ENCODE peak calls at places on chromosome 13, in ten cellular contexts. One of them, this sample, is unnamed.

GRCh38 chr13:112702983-112703379 is 13.1 kb downstream of the ATP11A start:
- DNase-seq in activated CD4-positive, alpha-beta T cell treated with anti-CD3 and anti-CD28 coated beads for 48 hours: no peak
- DNase-seq in foreskin melanocyte: no peak
- DNase-seq in activated naive CD8-positive, alpha-beta T cell treated with anti-CD3 and anti-CD28 coated beads for 36 hours: no peak
- DNase-seq in T-helper 22 cell: no peak
- DNase-seq in activated T-helper 1 cell treated with anti-CD3 and anti-CD28 coated beads, Interleukin-2, amount 50 U/mL, for 16 hours: no peak
- DNase-seq in GOT3: no peak
- DNase-seq in stimulated activated CD4-positive, alpha-beta T cell treated with anti-CD3 and anti-CD28 coated beads, Interleukin-12 subunit alpha, Interleukin-12 subunit beta, amount 100 ng/mL, for 4 hours: no peak
- DNase-seq in left cardiac atrium: no peak
- DNase-seq in cerebellar nuclear complex: no peak
- DNase-seq in this sample: no peak

GRCh38 chr13:99403458-99403971 is 96.3 kb upstream of the GPR183 start:
- DNase-seq in activated CD4-positive, alpha-beta T cell treated with anti-CD3 and anti-CD28 coated beads for 48 hours: no peak
- DNase-seq in foreskin melanocyte: no peak
- DNase-seq in activated naive CD8-positive, alpha-beta T cell treated with anti-CD3 and anti-CD28 coated beads for 36 hours: no peak
- DNase-seq in T-helper 22 cell: no peak
- DNase-seq in activated T-helper 1 cell treated with anti-CD3 and anti-CD28 coated beads, Interleukin-2, amount 50 U/mL, for 16 hours: no peak
- DNase-seq in GOT3: no peak
- DNase-seq in stimulated activated CD4-positive, alpha-beta T cell treated with anti-CD3 and anti-CD28 coated beads, Interleukin-12 subunit alpha, Interleukin-12 subunit beta, amount 100 ng/mL, for 4 hours: no peak
- DNase-seq in left cardiac atrium: no peak
- DNase-seq in cerebellar nuclear complex: no peak
- DNase-seq in this sample: peak; percentile 57

GRCh38 chr13:45102136-45102802 is 18.0 kb upstream of the GTF2F2 start:
- DNase-seq in activated CD4-positive, alpha-beta T cell treated with anti-CD3 and anti-CD28 coated beads for 48 hours: no peak
- DNase-seq in foreskin melanocyte: peak; percentile 89
- DNase-seq in activated naive CD8-positive, alpha-beta T cell treated with anti-CD3 and anti-CD28 coated beads for 36 hours: no peak
- DNase-seq in T-helper 22 cell: no peak
- DNase-seq in activated T-helper 1 cell treated with anti-CD3 and anti-CD28 coated beads, Interleukin-2, amount 50 U/mL, for 16 hours: no peak
- DNase-seq in GOT3: no peak
- DNase-seq in stimulated activated CD4-positive, alpha-beta T cell treated with anti-CD3 and anti-CD28 coated beads, Interleukin-12 subunit alpha, Interleukin-12 subunit beta, amount 100 ng/mL, for 4 hours: no peak
- DNase-seq in left cardiac atrium: no peak
- DNase-seq in cerebellar nuclear complex: no peak
- DNase-seq in this sample: no peak

GRCh38 chr13:31067416-31068118 is 94.1 kb downstream of the HSPH1 start:
- DNase-seq in activated CD4-positive, alpha-beta T cell treated with anti-CD3 and anti-CD28 coated beads for 48 hours: no peak
- DNase-seq in foreskin melanocyte: no peak
- DNase-seq in activated naive CD8-positive, alpha-beta T cell treated with anti-CD3 and anti-CD28 coated beads for 36 hours: no peak
- DNase-seq in T-helper 22 cell: no peak
- DNase-seq in activated T-helper 1 cell treated with anti-CD3 and anti-CD28 coated beads, Interleukin-2, amount 50 U/mL, for 16 hours: no peak
- DNase-seq in GOT3: no peak
- DNase-seq in stimulated activated CD4-positive, alpha-beta T cell treated with anti-CD3 and anti-CD28 coated beads, Interleukin-12 subunit alpha, Interleukin-12 subunit beta, amount 100 ng/mL, for 4 hours: no peak
- DNase-seq in left cardiac atrium: no peak
- DNase-seq in cerebellar nuclear complex: no peak
- DNase-seq in this sample: peak; percentile 21

GRCh38 chr13:113903361-113903760 is 39.5 kb upstream of the GAS6 start:
- DNase-seq in activated CD4-positive, alpha-beta T cell treated with anti-CD3 and anti-CD28 coated beads for 48 hours: no peak
- DNase-seq in foreskin melanocyte: no peak
- DNase-seq in activated naive CD8-positive, alpha-beta T cell treated with anti-CD3 and anti-CD28 coated beads for 36 hours: no peak
- DNase-seq in T-helper 22 cell: no peak
- DNase-seq in activated T-helper 1 cell treated with anti-CD3 and anti-CD28 coated beads, Interleukin-2, amount 50 U/mL, for 16 hours: no peak
- DNase-seq in GOT3: no peak
- DNase-seq in stimulated activated CD4-positive, alpha-beta T cell treated with anti-CD3 and anti-CD28 coated beads, Interleukin-12 subunit alpha, Interleukin-12 subunit beta, amount 100 ng/mL, for 4 hours: no peak
- DNase-seq in left cardiac atrium: no peak
- DNase-seq in cerebellar nuclear complex: no peak
- DNase-seq in this sample: no peak

GRCh38 chr13:52003551-52003950 is 7.7 kb downstream of the ATP7B start:
- DNase-seq in activated CD4-positive, alpha-beta T cell treated with anti-CD3 and anti-CD28 coated beads for 48 hours: no peak
- DNase-seq in foreskin melanocyte: no peak
- DNase-seq in activated naive CD8-positive, alpha-beta T cell treated with anti-CD3 and anti-CD28 coated beads for 36 hours: no peak
- DNase-seq in T-helper 22 cell: no peak
- DNase-seq in activated T-helper 1 cell treated with anti-CD3 and anti-CD28 coated beads, Interleukin-2, amount 50 U/mL, for 16 hours: no peak
- DNase-seq in GOT3: no peak
- DNase-seq in stimulated activated CD4-positive, alpha-beta T cell treated with anti-CD3 and anti-CD28 coated beads, Interleukin-12 subunit alpha, Interleukin-12 subunit beta, amount 100 ng/mL, for 4 hours: no peak
- DNase-seq in left cardiac atrium: no peak
- DNase-seq in cerebellar nuclear complex: peak; percentile 3
- DNase-seq in this sample: no peak

GRCh38 chr13:45255253-45255987 is 54.6 kb upstream of the KCTD4 start:
- DNase-seq in activated CD4-positive, alpha-beta T cell treated with anti-CD3 and anti-CD28 coated beads for 48 hours: no peak
- DNase-seq in foreskin melanocyte: no peak
- DNase-seq in activated naive CD8-positive, alpha-beta T cell treated with anti-CD3 and anti-CD28 coated beads for 36 hours: no peak
- DNase-seq in T-helper 22 cell: no peak
- DNase-seq in activated T-helper 1 cell treated with anti-CD3 and anti-CD28 coated beads, Interleukin-2, amount 50 U/mL, for 16 hours: no peak
- DNase-seq in GOT3: no peak
- DNase-seq in stimulated activated CD4-positive, alpha-beta T cell treated with anti-CD3 and anti-CD28 coated beads, Interleukin-12 subunit alpha, Interleukin-12 subunit beta, amount 100 ng/mL, for 4 hours: no peak
- DNase-seq in left cardiac atrium: no peak
- DNase-seq in cerebellar nuclear complex: no peak
- DNase-seq in this sample: no peak

GRCh38 chr13:27794921-27795717 is 2.8 kb downstream of the GSX1 start:
- DNase-seq in activated CD4-positive, alpha-beta T cell treated with anti-CD3 and anti-CD28 coated beads for 48 hours: no peak
- DNase-seq in foreskin melanocyte: no peak
- DNase-seq in activated naive CD8-positive, alpha-beta T cell treated with anti-CD3 and anti-CD28 coated beads for 36 hours: no peak
- DNase-seq in T-helper 22 cell: no peak
- DNase-seq in activated T-helper 1 cell treated with anti-CD3 and anti-CD28 coated beads, Interleukin-2, amount 50 U/mL, for 16 hours: no peak
- DNase-seq in GOT3: no peak
- DNase-seq in stimulated activated CD4-positive, alpha-beta T cell treated with anti-CD3 and anti-CD28 coated beads, Interleukin-12 subunit alpha, Interleukin-12 subunit beta, amount 100 ng/mL, for 4 hours: no peak
- DNase-seq in left cardiac atrium: no peak
- DNase-seq in cerebellar nuclear complex: no peak
- DNase-seq in this sample: no peak

This sample was measured in activated CD8-positive, alpha-beta T cell treated with anti-CD3 and anti-CD28 coated beads for 36 hours.